ENCODE peak calls at places on chromosomes 3 and 15, in six cellular contexts. One of them, this sample, is unnamed.

GRCh38 chr15:79442911-79443310 is 10.8 kb downstream of the MINAR1 start:
- DNase-seq in stimulated activated CD4-positive, alpha-beta T cell treated with anti-CD3 and anti-CD28 coated beads, Interleukin-4, amount 100 ng/mL, for 48 hours: no peak
- DNase-seq in psoas muscle: no peak
- DNase-seq in activated naive CD8-positive, alpha-beta T cell treated with anti-CD3 and anti-CD28 coated beads, Interleukin-2, amount 50 U/mL, for 24 hours: no peak
- DNase-seq in right lobe of liver: no peak
- DNase-seq in OCI-LY7: no peak
- DNase-seq in this sample: no peak

GRCh38 chr15:63291507-63291906 is 14.1 kb downstream of the APH1B start:
- DNase-seq in stimulated activated CD4-positive, alpha-beta T cell treated with anti-CD3 and anti-CD28 coated beads, Interleukin-4, amount 100 ng/mL, for 48 hours: no peak
- DNase-seq in psoas muscle: no peak
- DNase-seq in activated naive CD8-positive, alpha-beta T cell treated with anti-CD3 and anti-CD28 coated beads, Interleukin-2, amount 50 U/mL, for 24 hours: no peak
- DNase-seq in right lobe of liver: no peak
- DNase-seq in OCI-LY7: no peak
- DNase-seq in this sample: no peak

GRCh38 chr15:21260966-21261395 is 179.3 kb downstream of the POTEB3 start:
- DNase-seq in stimulated activated CD4-positive, alpha-beta T cell treated with anti-CD3 and anti-CD28 coated beads, Interleukin-4, amount 100 ng/mL, for 48 hours: no peak
- DNase-seq in psoas muscle: peak; percentile 17
- DNase-seq in activated naive CD8-positive, alpha-beta T cell treated with anti-CD3 and anti-CD28 coated beads, Interleukin-2, amount 50 U/mL, for 24 hours: no peak
- DNase-seq in right lobe of liver: peak; percentile 48
- DNase-seq in OCI-LY7: no peak
- DNase-seq in this sample: no peak

GRCh38 chr3:197555281-197556261 is at the start of gene BDH1:
- DNase-seq in stimulated activated CD4-positive, alpha-beta T cell treated with anti-CD3 and anti-CD28 coated beads, Interleukin-4, amount 100 ng/mL, for 48 hours: peak; percentile 72
- DNase-seq in psoas muscle: peak; percentile 34
- DNase-seq in activated naive CD8-positive, alpha-beta T cell treated with anti-CD3 and anti-CD28 coated beads, Interleukin-2, amount 50 U/mL, for 24 hours: peak; percentile 79
- DNase-seq in right lobe of liver: no peak
- DNase-seq in OCI-LY7: peak; percentile 68
- DNase-seq in this sample: peak; percentile 94

GRCh38 chr15:56792211-56792610 is 58.9 kb upstream of the ZNF280D start:
- DNase-seq in stimulated activated CD4-positive, alpha-beta T cell treated with anti-CD3 and anti-CD28 coated beads, Interleukin-4, amount 100 ng/mL, for 48 hours: no peak
- DNase-seq in psoas muscle: no peak
- DNase-seq in activated naive CD8-positive, alpha-beta T cell treated with anti-CD3 and anti-CD28 coated beads, Interleukin-2, amount 50 U/mL, for 24 hours: no peak
- DNase-seq in right lobe of liver: no peak
- DNase-seq in OCI-LY7: no peak
- DNase-seq in this sample: no peak

GRCh38 chr15:86654501-86654900 is 574.8 kb downstream of the AGBL1 start:
- DNase-seq in stimulated activated CD4-positive, alpha-beta T cell treated with anti-CD3 and anti-CD28 coated beads, Interleukin-4, amount 100 ng/mL, for 48 hours: no peak
- DNase-seq in psoas muscle: no peak
- DNase-seq in activated naive CD8-positive, alpha-beta T cell treated with anti-CD3 and anti-CD28 coated beads, Interleukin-2, amount 50 U/mL, for 24 hours: no peak
- DNase-seq in right lobe of liver: no peak
- DNase-seq in OCI-LY7: no peak
- DNase-seq in this sample: no peak

GRCh38 chr3:183244981-183245476 is 8.0 kb upstream of the B3GNT5 start:
- DNase-seq in stimulated activated CD4-positive, alpha-beta T cell treated with anti-CD3 and anti-CD28 coated beads, Interleukin-4, amount 100 ng/mL, for 48 hours: no peak
- DNase-seq in psoas muscle: no peak
- DNase-seq in activated naive CD8-positive, alpha-beta T cell treated with anti-CD3 and anti-CD28 coated beads, Interleukin-2, amount 50 U/mL, for 24 hours: no peak
- DNase-seq in right lobe of liver: no peak
- DNase-seq in OCI-LY7: no peak
- DNase-seq in this sample: no peak

GRCh38 chr15:74040115-74040850 is 42.1 kb downstream of the GOLGA6A start:
- DNase-seq in stimulated activated CD4-positive, alpha-beta T cell treated with anti-CD3 and anti-CD28 coated beads, Interleukin-4, amount 100 ng/mL, for 48 hours: no peak
- DNase-seq in psoas muscle: peak; percentile 66
- DNase-seq in activated naive CD8-positive, alpha-beta T cell treated with anti-CD3 and anti-CD28 coated beads, Interleukin-2, amount 50 U/mL, for 24 hours: no peak
- DNase-seq in right lobe of liver: no peak
- DNase-seq in OCI-LY7: no peak
- DNase-seq in this sample: no peak

GRCh38 chr3:44439499-44440295 is 37.8 kb downstream of the ZNF445 start:
- DNase-seq in stimulated activated CD4-positive, alpha-beta T cell treated with anti-CD3 and anti-CD28 coated beads, Interleukin-4, amount 100 ng/mL, for 48 hours: peak; percentile 70
- DNase-seq in psoas muscle: peak; percentile 43
- DNase-seq in activated naive CD8-positive, alpha-beta T cell treated with anti-CD3 and anti-CD28 coated beads, Interleukin-2, amount 50 U/mL, for 24 hours: peak; percentile 70
- DNase-seq in right lobe of liver: peak; percentile 76
- DNase-seq in OCI-LY7: peak; percentile 77
- DNase-seq in this sample: peak; percentile 47